ENCODE peak calls at places on chromosomes 4 and X, in ten cellular contexts. U, G, E, N, D, J, H, C, T and R are unnamed samples.

GRCh38 chrX:38166478-38167083 is 54.1 kb downstream of the SRPX start:
- DNase-seq in U (peak), G (peak), E (no peak), N (peak), D (no peak), J (peak), H (no peak), C (no peak), T (no peak), R (peak)

GRCh38 chr4:158826882-158827281 is 58.1 kb downstream of the FNIP2 start:
- DNase-seq in U (no peak), G (no peak), E (no peak), N (peak), D (no peak), J (no peak), H (no peak), C (no peak), T (no peak), R (no peak)

GRCh38 chr4:68372588-68372987 is 22.7 kb upstream of the YTHDC1 start:
- DNase-seq in U (no peak), G (no peak), E (no peak), N (no peak), D (no peak), J (no peak), H (no peak), C (peak), T (no peak), R (no peak)

GRCh38 chr4:41614519-41614918 is 76.6 kb downstream of the LIMCH1 start:
- DNase-seq in U (no peak), G (no peak), E (no peak), N (no peak), D (no peak), J (no peak), H (no peak), C (no peak), T (no peak), R (no peak)

GRCh38 chrX:68498044-68498507 is 775 bp upstream of the YIPF6 start:
- DNase-seq in U (no peak), G (no peak), E (no peak), N (no peak), D (no peak), J (no peak), H (no peak), C (peak), T (no peak), R (no peak)

GRCh38 chr4:172129593-172129992 is 316.4 kb downstream of the GALNTL6 start:
- DNase-seq in U (peak), G (no peak), E (no peak), N (no peak), D (no peak), J (no peak), H (no peak), C (no peak), T (no peak), R (no peak)

GRCh38 chrX:2913118-2913517 is 16.0 kb downstream of the ARSD start:
- DNase-seq in U (no peak), G (no peak), E (no peak), N (no peak), D (no peak), J (no peak), H (no peak), C (no peak), T (no peak), R (no peak)

GRCh38 chr4:127069675-127070074 is 563.1 kb upstream of the INTU start:
- DNase-seq in U (no peak), G (no peak), E (no peak), N (no peak), D (no peak), J (no peak), H (no peak), C (no peak), T (no peak), R (no peak)

GRCh38 chr4:61882381-61882780 is 682.3 kb downstream of the ADGRL3 start:
- DNase-seq in U (no peak), G (no peak), E (no peak), N (no peak), D (no peak), J (no peak), H (no peak), C (no peak), T (no peak), R (no peak)

GRCh38 chrX:120647127-120647526 is 17.3 kb upstream of the C1GALT1C1 start:
- DNase-seq in U (no peak), G (no peak), E (no peak), N (peak), D (no peak), J (no peak), H (no peak), C (no peak), T (no peak), R (no peak)

DNA sequence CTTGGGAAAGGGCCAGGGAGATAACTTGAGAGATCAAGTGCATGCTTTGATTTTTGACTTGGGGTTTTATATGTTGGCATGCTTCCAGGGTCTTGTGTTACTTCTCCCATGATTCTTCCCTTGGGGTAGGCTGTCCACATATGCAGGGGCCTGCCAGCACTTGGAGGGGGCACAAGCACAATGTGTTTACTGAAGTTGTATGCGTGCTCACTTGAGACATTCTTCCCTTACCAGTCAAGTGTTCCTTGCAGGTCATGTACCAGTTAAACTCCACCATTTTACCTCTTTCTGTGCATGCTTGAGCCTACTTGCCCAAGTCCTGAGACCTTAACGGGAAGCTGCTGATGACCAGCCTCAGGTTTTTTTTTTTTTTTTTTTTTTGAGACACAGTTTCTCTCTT is 1880.5 kb downstream of the ARAP2 start:
- DNase-seq in U (no peak), G (no peak), E (no peak), N (no peak), D (no peak), J (no peak), H (no peak), C (no peak), T (no peak), R (no peak)
- TF ChIP-seq CTCF in U (no peak), G (no peak), E (no peak), N (no peak), D (no peak), J (no peak), H (no peak), C (no peak), T (no peak), R (no peak)

GRCh38 chr4:169940460-169940859 is 85.7 kb downstream of the MFAP3L start:
- DNase-seq in U (no peak), G (no peak), E (no peak), N (no peak), D (no peak), J (no peak), H (no peak), C (no peak), T (no peak), R (no peak)
- TF ChIP-seq CTCF in U (no peak), G (no peak), E (no peak), N (no peak), D (no peak), J (no peak), H (no peak), C (no peak), T (no peak), R (no peak)

DNA sequence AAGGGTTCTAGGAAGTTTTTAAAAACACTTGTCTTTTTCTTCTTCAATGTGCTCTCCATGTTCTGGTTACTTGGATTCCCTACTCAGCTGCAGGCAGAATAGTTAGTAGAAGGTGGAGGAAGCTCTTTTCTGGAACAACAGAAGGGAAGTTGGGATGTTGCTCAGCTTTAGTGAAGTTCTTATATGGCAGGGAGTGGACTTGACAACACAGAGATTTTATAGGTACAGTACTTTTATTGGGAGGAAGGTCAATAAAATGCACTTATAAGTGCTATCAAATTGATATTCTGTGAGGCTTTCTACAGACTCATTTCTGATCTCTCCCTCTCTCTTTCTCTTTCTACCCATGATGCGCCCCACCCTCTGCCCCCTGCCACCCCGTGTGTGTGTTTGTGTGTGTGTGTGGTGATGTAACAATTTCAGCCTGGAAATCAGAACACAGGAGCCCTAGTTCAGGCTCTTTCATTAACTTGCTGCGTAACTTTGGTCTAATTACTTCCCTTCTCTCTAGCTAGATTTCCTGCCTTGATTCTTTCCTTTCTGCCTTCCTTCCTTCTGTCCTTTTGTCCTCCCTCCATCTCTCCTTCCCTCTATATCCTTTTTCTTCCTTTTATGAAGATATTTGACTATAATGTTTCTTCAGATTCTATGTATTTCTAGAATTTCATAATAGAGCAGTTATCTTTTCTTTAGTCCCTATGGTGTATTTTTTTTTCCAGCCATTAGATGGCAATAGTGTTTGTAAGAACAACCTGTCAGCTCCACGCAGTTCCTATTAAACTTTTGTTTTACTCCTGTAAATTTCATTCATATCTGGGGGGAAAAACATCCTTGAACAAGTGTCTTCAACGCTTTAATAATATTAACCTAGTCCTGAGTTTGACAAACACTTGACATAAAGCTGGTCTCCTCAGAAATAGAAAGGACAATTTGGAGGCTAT is 37.1 kb downstream of the HEPH start:
- DNase-seq in U (peak), G (no peak), E (no peak), N (no peak), D (peak), J (no peak), H (no peak), C (no peak), T (no peak), R (no peak)
- TF ChIP-seq CTCF in U (no peak), G (no peak), E (no peak), N (no peak), D (no peak), J (peak), H (no peak), C (peak), T (peak), R (no peak)

GRCh38 chr4:131430302-131430701 is 1718.8 kb upstream of the PCDH10 start:
- DNase-seq in U (no peak), G (no peak), E (no peak), N (no peak), D (no peak), J (no peak), H (no peak), C (no peak), T (no peak), R (no peak)
- TF ChIP-seq CTCF in U (no peak), G (peak), E (no peak), N (no peak), D (no peak), J (no peak), H (no peak), C (no peak), T (no peak), R (no peak)

DNA sequence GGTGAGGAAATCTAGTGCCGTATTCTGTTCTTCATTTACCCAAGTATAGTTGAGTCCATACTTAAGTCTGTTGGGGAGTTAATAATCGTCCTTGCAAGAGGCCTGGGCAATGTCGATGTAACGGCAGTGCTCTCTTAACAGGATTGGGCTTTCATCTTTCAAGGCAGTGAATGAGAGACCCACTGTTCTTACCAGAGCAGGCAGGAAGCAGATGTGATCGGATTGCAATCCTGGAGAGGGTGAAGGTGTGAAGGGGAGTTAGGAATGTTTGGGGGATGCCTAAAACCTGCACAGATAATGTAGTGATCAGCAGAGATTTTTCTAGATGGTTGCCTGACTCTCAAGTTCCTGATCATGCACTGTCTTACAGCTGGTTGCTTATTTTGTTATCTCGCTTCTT is 308.4 kb downstream of the AFF2 start:
- DNase-seq in U (no peak), G (no peak), E (no peak), N (no peak), D (no peak), J (no peak), H (no peak), C (no peak), T (no peak), R (no peak)
- TF ChIP-seq CTCF in U (no peak), G (no peak), E (no peak), N (no peak), D (no peak), J (no peak), H (no peak), C (no peak), T (no peak), R (no peak)

GRCh38 chr4:120919358-120919757 is 3.2 kb downstream of the PRDM5 start:
- DNase-seq in U (no peak), G (no peak), E (no peak), N (no peak), D (no peak), J (no peak), H (no peak), C (no peak), T (no peak), R (no peak)
- TF ChIP-seq CTCF in U (no peak), G (no peak), E (peak), N (no peak), D (no peak), J (no peak), H (no peak), C (peak), T (no peak), R (no peak)